ENCODE peak calls at places on chromosomes 13 and 19, in four cellular contexts. A is K562, W is IMR-90, C is HepG2. S is an unnamed sample.
A peak's percentile ranks its signal among the peaks of the same experiment; 100 is the strongest.

GRCh38 chr13:98089246-98089645 is 53.6 kb upstream of the FARP1 start:
- DNase-seq in W (peak; percentile 76), A (no peak), C (no peak), S (no peak)

GRCh38 chr13:22028831-22029230 is 358.0 kb downstream of the FGF9 start:
- DNase-seq in A (no peak), C (no peak), W (no peak), S (no peak)

GRCh38 chr13:43648733-43649132 is 138.0 kb downstream of the ENOX1 start:
- DNase-seq in C (no peak), W (no peak), A (no peak), S (no peak)

GRCh38 chr19:6521718-6522646 is 8.8 kb upstream of the TNFSF9 start:
- DNase-seq in C (no peak), W (no peak), A (peak; percentile 68), S (no peak)

GRCh38 chr13:112702983-112703379 is 13.1 kb downstream of the ATP11A start:
- DNase-seq in A (no peak), C (no peak), W (no peak), S (no peak)

GRCh38 chr13:76976488-76976887 is 15.4 kb upstream of the CLN5 start:
- DNase-seq in C (no peak), A (no peak), W (no peak), S (no peak)

GRCh38 chr19:40811478-40812341 is 12.7 kb downstream of the EGLN2 start:
- DNase-seq in A (peak; percentile 28), C (no peak), W (no peak), S (no peak)

GRCh38 chr19:13986348-13986904 is 19.7 kb downstream of the RFX1 start:
- DNase-seq in A (no peak), C (no peak), W (peak; percentile 72), S (no peak)

GRCh38 chr13:97225533-97225932 is 3.4 kb downstream of the MBNL2 start:
- DNase-seq in C (no peak), W (no peak), A (no peak), S (no peak)

GRCh38 chr13:47184311-47184710 is 287.5 kb upstream of the HTR2A start:
- DNase-seq in C (no peak), W (peak; percentile 4), A (no peak), S (no peak)

GRCh38 chr19:49067554-49067953 is 2.9 kb upstream of the NTF4 start:
- DNase-seq in C (no peak), A (no peak), W (no peak), S (no peak)

GRCh38 chr13:40406405-40407138 is 259.9 kb downstream of the FOXO1 start:
- DNase-seq in W (peak; percentile 75), A (no peak), C (peak; percentile 43), S (peak; percentile 83)

GRCh38 chr19:13143135-13143534 is 7.0 kb downstream of the STX10 start:
- DNase-seq in C (peak; percentile 51), A (no peak), W (peak; percentile 82), S (peak; percentile 74)

GRCh38 chr13:91368676-91369425 is 21.4 kb downstream of the MIR17HG start:
- DNase-seq in C (no peak), A (no peak), W (peak; percentile 19), S (no peak)

GRCh38 chr13:51258612-51259358 is 36.6 kb downstream of the FAM124A start:
- DNase-seq in W (no peak), A (no peak), C (no peak), S (no peak)

GRCh38 chr13:51261610-51262249 is 39.5 kb downstream of the FAM124A start:
- DNase-seq in W (no peak), A (no peak), C (no peak), S (no peak)

GRCh38 chr13:51257187-51257586 is 35.0 kb downstream of the FAM124A start:
- DNase-seq in W (no peak), C (no peak), A (no peak), S (no peak)

GRCh38 chr13:51260154-51260553 is 38.0 kb downstream of the FAM124A start:
- DNase-seq in C (no peak), A (no peak), W (no peak), S (no peak)

DNA sequence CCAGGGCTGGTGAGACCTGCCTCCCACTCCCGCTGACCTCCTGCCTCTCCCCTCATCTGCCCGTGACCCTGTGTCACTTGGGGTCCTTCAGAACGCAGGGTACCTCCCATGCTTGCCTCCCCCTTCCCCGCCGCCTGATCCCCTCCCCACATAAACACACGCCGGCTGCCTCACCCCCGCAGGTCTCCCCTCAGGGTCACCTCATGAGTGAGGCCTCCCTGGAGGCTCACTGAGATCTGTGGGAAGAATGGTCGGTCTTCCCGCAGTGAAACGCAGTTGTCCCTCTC is 37.1 kb downstream of the FAM124A start:
- DNase-seq in A (no peak), C (no peak), W (no peak), S (no peak)
- TF ChIP-seq MAFK in A (no peak), C (no peak), W (no peak), S (no peak)

GRCh38 chr19:45160870-45161714 is at the start of gene NKPD1:
- DNase-seq in W (no peak), C (no peak), A (no peak), S (no peak)
- TF ChIP-seq MAFK in W (no peak), C (no peak), A (no peak), S (no peak)

GRCh38 chr13:80131204-80131603 is 209.7 kb downstream of the SPRY2 start:
- DNase-seq in A (no peak), W (peak; percentile 46), C (no peak), S (peak; percentile 49)
- TF ChIP-seq MAFK in A (no peak), W (no peak), C (no peak), S (no peak)

GRCh38 chr19:53872762-53873161 is 5.1 kb downstream of the MYADM start:
- DNase-seq in C (no peak), W (no peak), A (no peak), S (peak; percentile 57)
- TF ChIP-seq MAFK in C (no peak), W (no peak), A (no peak), S (no peak)

S was measured in A549.